ENCODE peak calls at places on chromosomes 7 and 10, in six cellular contexts. One of them, this sample, is unnamed.

GRCh38 chr10:101292194-101293006 is 61.6 kb upstream of the BTRC start:
- DNase-seq in colonic mucosa: no peak
- DNase-seq in astrocyte of the spinal cord: peak; percentile 5
- DNase-seq in uterus: no peak
- DNase-seq in pancreas: no peak
- DNase-seq in fibroblast of pulmonary artery: no peak
- DNase-seq in this sample: no peak

GRCh38 chr10:77428776-77429395 is 208.7 kb downstream of the KCNMA1 start:
- DNase-seq in pancreas: peak; percentile 65
- DNase-seq in uterus: peak; percentile 67
- DNase-seq in astrocyte of the spinal cord: peak; percentile 81
- DNase-seq in fibroblast of pulmonary artery: peak; percentile 61
- DNase-seq in colonic mucosa: peak; percentile 29
- DNase-seq in this sample: peak; percentile 73

GRCh38 chr7:74429153-74429747 is 24.5 kb upstream of the GTF2IRD1 start:
- DNase-seq in astrocyte of the spinal cord: peak; percentile 73
- DNase-seq in colonic mucosa: no peak
- DNase-seq in fibroblast of pulmonary artery: peak; percentile 73
- DNase-seq in uterus: no peak
- DNase-seq in pancreas: no peak
- DNase-seq in this sample: peak; percentile 80

GRCh38 chr7:49091089-49091488 is 166.7 kb downstream of the CDC14C start:
- DNase-seq in astrocyte of the spinal cord: no peak
- DNase-seq in pancreas: no peak
- DNase-seq in colonic mucosa: no peak
- DNase-seq in fibroblast of pulmonary artery: no peak
- DNase-seq in uterus: no peak
- DNase-seq in this sample: no peak

GRCh38 chr10:123514996-123515395 is 151.2 kb upstream of the GPR26 start:
- DNase-seq in pancreas: no peak
- DNase-seq in fibroblast of pulmonary artery: no peak
- DNase-seq in colonic mucosa: no peak
- DNase-seq in uterus: no peak
- DNase-seq in astrocyte of the spinal cord: no peak
- DNase-seq in this sample: no peak

GRCh38 chr10:24255115-24255895 is 46.4 kb downstream of the KIAA1217 start:
- DNase-seq in uterus: no peak
- DNase-seq in astrocyte of the spinal cord: no peak
- DNase-seq in pancreas: no peak
- DNase-seq in colonic mucosa: no peak
- DNase-seq in fibroblast of pulmonary artery: no peak
- DNase-seq in this sample: no peak

GRCh38 chr7:155669717-155670505 is 25.4 kb downstream of the RBM33 start:
- DNase-seq in pancreas: no peak
- DNase-seq in uterus: no peak
- DNase-seq in fibroblast of pulmonary artery: peak; percentile 45
- DNase-seq in astrocyte of the spinal cord: peak; percentile 67
- DNase-seq in colonic mucosa: no peak
- DNase-seq in this sample: peak; percentile 57

GRCh38 chr10:132062641-132063390 is 2.9 kb upstream of the JAKMIP3 start:
- DNase-seq in colonic mucosa: no peak
- DNase-seq in pancreas: no peak
- DNase-seq in fibroblast of pulmonary artery: no peak
- DNase-seq in uterus: no peak
- DNase-seq in astrocyte of the spinal cord: no peak
- DNase-seq in this sample: no peak

GRCh38 chr10:78915331-78915626 is 153.5 kb upstream of the ZMIZ1 start:
- DNase-seq in colonic mucosa: no peak
- DNase-seq in fibroblast of pulmonary artery: no peak
- DNase-seq in pancreas: no peak
- DNase-seq in uterus: no peak
- DNase-seq in astrocyte of the spinal cord: no peak
- DNase-seq in this sample: no peak

GRCh38 chr7:25795824-25796235 is 356.2 kb upstream of the NFE2L3 start:
- DNase-seq in fibroblast of pulmonary artery: peak; percentile 1
- DNase-seq in pancreas: no peak
- DNase-seq in astrocyte of the spinal cord: peak; percentile 2
- DNase-seq in colonic mucosa: no peak
- DNase-seq in uterus: no peak
- DNase-seq in this sample: peak; percentile 18

GRCh38 chr10:5648494-5649457 is 17.6 kb downstream of the ASB13 start:
- DNase-seq in uterus: no peak
- DNase-seq in fibroblast of pulmonary artery: no peak
- DNase-seq in pancreas: no peak
- DNase-seq in astrocyte of the spinal cord: no peak
- DNase-seq in colonic mucosa: no peak
- DNase-seq in this sample: no peak

GRCh38 chr7:7639847-7640220 is 718 bp upstream of the UMAD1 start:
- DNase-seq in colonic mucosa: peak; percentile 39
- DNase-seq in uterus: no peak
- DNase-seq in fibroblast of pulmonary artery: peak; percentile 27
- DNase-seq in pancreas: no peak
- DNase-seq in astrocyte of the spinal cord: no peak
- DNase-seq in this sample: peak; percentile 27

GRCh38 chr10:84224411-84225028 is 824 bp downstream of the LRIT2 start:
- DNase-seq in colonic mucosa: no peak
- DNase-seq in astrocyte of the spinal cord: no peak
- DNase-seq in pancreas: no peak
- DNase-seq in uterus: no peak
- DNase-seq in fibroblast of pulmonary artery: no peak
- DNase-seq in this sample: no peak

GRCh38 chr7:18958627-18959026 is 158.8 kb downstream of the TWIST1 start:
- DNase-seq in colonic mucosa: no peak
- DNase-seq in astrocyte of the spinal cord: peak; percentile 75
- DNase-seq in pancreas: no peak
- DNase-seq in fibroblast of pulmonary artery: peak; percentile 50
- DNase-seq in uterus: no peak
- DNase-seq in this sample: peak; percentile 69

GRCh38 chr7:23098029-23098428 is 7.6 kb upstream of the KLHL7 start:
- DNase-seq in astrocyte of the spinal cord: no peak
- DNase-seq in fibroblast of pulmonary artery: no peak
- DNase-seq in colonic mucosa: no peak
- DNase-seq in pancreas: no peak
- DNase-seq in uterus: no peak
- DNase-seq in this sample: no peak

GRCh38 chr10:37095822-37096593 is 29.4 kb upstream of the ANKRD30A start:
- DNase-seq in pancreas: no peak
- DNase-seq in uterus: no peak
- DNase-seq in colonic mucosa: no peak
- DNase-seq in fibroblast of pulmonary artery: no peak
- DNase-seq in astrocyte of the spinal cord: no peak
- DNase-seq in this sample: no peak

GRCh38 chr10:9786101-9786500 is 1231.6 kb upstream of the CELF2 start:
- DNase-seq in uterus: no peak
- DNase-seq in pancreas: no peak
- DNase-seq in colonic mucosa: no peak
- DNase-seq in astrocyte of the spinal cord: peak; percentile 60
- DNase-seq in fibroblast of pulmonary artery: peak; percentile 64
- DNase-seq in this sample: peak; percentile 51

GRCh38 chr10:91313-91712 is 42.2 kb upstream of the TUBB8 start:
- DNase-seq in astrocyte of the spinal cord: no peak
- DNase-seq in uterus: no peak
- DNase-seq in fibroblast of pulmonary artery: no peak
- DNase-seq in pancreas: no peak
- DNase-seq in colonic mucosa: no peak
- DNase-seq in this sample: no peak

GRCh38 chr7:17625038-17625437 is 315.3 kb downstream of the SNX13 start:
- DNase-seq in uterus: no peak
- DNase-seq in fibroblast of pulmonary artery: peak; percentile 60
- DNase-seq in colonic mucosa: no peak
- DNase-seq in astrocyte of the spinal cord: peak; percentile 83
- DNase-seq in pancreas: no peak
- DNase-seq in this sample: peak; percentile 61

GRCh38 chr7:33669251-33669670 is 236.1 kb upstream of the BMPER start:
- DNase-seq in astrocyte of the spinal cord: peak; percentile 51
- DNase-seq in pancreas: no peak
- DNase-seq in fibroblast of pulmonary artery: peak; percentile 52
- DNase-seq in uterus: no peak
- DNase-seq in colonic mucosa: no peak
- DNase-seq in this sample: peak; percentile 42

GRCh38 chr10:734481-734880 is 45.0 kb upstream of the DIP2C start:
- DNase-seq in colonic mucosa: no peak
- DNase-seq in fibroblast of pulmonary artery: no peak
- DNase-seq in astrocyte of the spinal cord: no peak
- DNase-seq in uterus: no peak
- DNase-seq in pancreas: no peak
- DNase-seq in this sample: no peak

GRCh38 chr7:112271162-112271561 is 64.7 kb downstream of the ZNF277 start:
- DNase-seq in fibroblast of pulmonary artery: no peak
- DNase-seq in pancreas: no peak
- DNase-seq in colonic mucosa: no peak
- DNase-seq in astrocyte of the spinal cord: no peak
- DNase-seq in uterus: no peak
- DNase-seq in this sample: no peak

GRCh38 chr7:28329616-28330373 is 82.5 kb upstream of the CREB5 start:
- DNase-seq in fibroblast of pulmonary artery: peak; percentile 37
- DNase-seq in pancreas: no peak
- DNase-seq in colonic mucosa: no peak
- DNase-seq in astrocyte of the spinal cord: no peak
- DNase-seq in uterus: no peak
- DNase-seq in this sample: peak; percentile 41

GRCh38 chr7:104926189-104926904 is 87.7 kb upstream of the KMT2E start:
- DNase-seq in fibroblast of pulmonary artery: no peak
- DNase-seq in pancreas: no peak
- DNase-seq in uterus: no peak
- DNase-seq in colonic mucosa: no peak
- DNase-seq in astrocyte of the spinal cord: no peak
- DNase-seq in this sample: no peak

GRCh38 chr7:6226194-6226799 is 46.1 kb downstream of the CYTH3 start:
- DNase-seq in colonic mucosa: no peak
- DNase-seq in fibroblast of pulmonary artery: peak; percentile 57
- DNase-seq in uterus: no peak
- DNase-seq in astrocyte of the spinal cord: peak; percentile 46
- DNase-seq in pancreas: no peak
- DNase-seq in this sample: peak; percentile 62

GRCh38 chr7:6227294-6227846 is 45.1 kb downstream of the CYTH3 start:
- DNase-seq in pancreas: no peak
- DNase-seq in astrocyte of the spinal cord: peak; percentile 57
- DNase-seq in uterus: peak; percentile 31
- DNase-seq in colonic mucosa: no peak
- DNase-seq in fibroblast of pulmonary artery: peak; percentile 80
- DNase-seq in this sample: peak; percentile 92

GRCh38 chr7:6231184-6231583 is 41.2 kb downstream of the CYTH3 start:
- DNase-seq in pancreas: no peak
- DNase-seq in fibroblast of pulmonary artery: no peak
- DNase-seq in colonic mucosa: no peak
- DNase-seq in uterus: no peak
- DNase-seq in astrocyte of the spinal cord: no peak
- DNase-seq in this sample: no peak

GRCh38 chr7:6228363-6228762 is 44.1 kb downstream of the CYTH3 start:
- DNase-seq in fibroblast of pulmonary artery: peak; percentile 69
- DNase-seq in uterus: peak; percentile 31
- DNase-seq in colonic mucosa: no peak
- DNase-seq in pancreas: no peak
- DNase-seq in astrocyte of the spinal cord: peak; percentile 24
- DNase-seq in this sample: peak; percentile 73

DNA sequence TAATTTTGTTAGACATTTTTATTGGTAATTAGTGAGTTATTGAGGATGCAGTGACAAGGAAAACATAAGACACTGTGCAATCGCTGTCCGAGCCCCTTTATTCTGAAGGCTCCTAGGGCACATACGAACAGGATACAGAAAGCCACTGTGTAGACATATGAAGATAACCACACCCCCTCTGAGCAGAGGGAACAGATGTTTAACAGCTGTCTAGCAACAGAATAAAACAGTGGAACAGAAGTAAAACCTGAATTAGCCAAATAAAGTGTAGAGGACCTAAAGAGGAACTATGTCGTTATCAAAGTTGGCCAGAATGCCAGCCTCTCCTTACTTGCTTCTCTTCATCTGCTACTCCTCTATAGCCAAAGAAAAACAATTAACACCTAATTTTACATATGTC is 43.6 kb downstream of the CYTH3 start:
- DNase-seq in fibroblast of pulmonary artery: peak; percentile 81
- DNase-seq in colonic mucosa: no peak
- DNase-seq in astrocyte of the spinal cord: peak; percentile 41
- DNase-seq in pancreas: no peak
- DNase-seq in uterus: no peak
- DNase-seq in this sample: peak; percentile 79
- H3K4me3 ChIP-seq in fibroblast of pulmonary artery: peak overlapping the region; percentile 33
- H3K4me3 ChIP-seq in colonic mucosa: peak overlapping the region; percentile 13
- H3K4me3 ChIP-seq in astrocyte of the spinal cord: no peak overlapping the region
- H3K4me3 ChIP-seq in pancreas: no peak overlapping the region
- H3K4me3 ChIP-seq in uterus: no peak overlapping the region
- H3K4me3 ChIP-seq in this sample: no peak overlapping the region

GRCh38 chr10:76035728-76036409 is 604.4 kb downstream of the LRMDA start:
- DNase-seq in pancreas: no peak
- DNase-seq in uterus: peak; percentile 46
- DNase-seq in astrocyte of the spinal cord: no peak
- DNase-seq in colonic mucosa: no peak
- DNase-seq in fibroblast of pulmonary artery: no peak
- DNase-seq in this sample: no peak
- H3K4me3 ChIP-seq in pancreas: peak overlapping the region; percentile 17
- H3K4me3 ChIP-seq in uterus: no peak overlapping the region
- H3K4me3 ChIP-seq in astrocyte of the spinal cord: no peak overlapping the region
- H3K4me3 ChIP-seq in colonic mucosa: no peak overlapping the region
- H3K4me3 ChIP-seq in fibroblast of pulmonary artery: no peak overlapping the region
- H3K4me3 ChIP-seq in this sample: no peak overlapping the region

GRCh38 chr7:78535655-78536054 is 737.1 kb downstream of the PHTF2 start:
- DNase-seq in pancreas: no peak
- DNase-seq in colonic mucosa: no peak
- DNase-seq in uterus: no peak
- DNase-seq in astrocyte of the spinal cord: no peak
- DNase-seq in fibroblast of pulmonary artery: no peak
- DNase-seq in this sample: no peak
- H3K4me3 ChIP-seq in pancreas: no peak overlapping the region
- H3K4me3 ChIP-seq in colonic mucosa: no peak overlapping the region
- H3K4me3 ChIP-seq in uterus: no peak overlapping the region
- H3K4me3 ChIP-seq in astrocyte of the spinal cord: no peak overlapping the region
- H3K4me3 ChIP-seq in fibroblast of pulmonary artery: no peak overlapping the region
- H3K4me3 ChIP-seq in this sample: no peak overlapping the region

GRCh38 chr10:90968448-90969086 is 47.7 kb upstream of the ANKRD1 start:
- DNase-seq in pancreas: no peak
- DNase-seq in fibroblast of pulmonary artery: peak; percentile 68
- DNase-seq in astrocyte of the spinal cord: peak; percentile 86
- DNase-seq in uterus: no peak
- DNase-seq in colonic mucosa: no peak
- DNase-seq in this sample: peak; percentile 79
- H3K4me3 ChIP-seq in pancreas: no peak overlapping the region
- H3K4me3 ChIP-seq in fibroblast of pulmonary artery: no peak overlapping the region
- H3K4me3 ChIP-seq in astrocyte of the spinal cord: no peak overlapping the region
- H3K4me3 ChIP-seq in uterus: no peak overlapping the region
- H3K4me3 ChIP-seq in colonic mucosa: no peak overlapping the region
- H3K4me3 ChIP-seq in this sample: no peak overlapping the region